ENCODE peak calls at places on chromosome 7, in seven cellular contexts. E is hepatocyte, L is heart right ventricle, B is NB4, O is left ventricle myocardium inferior, Q is stomach, S is GM23338. M is an unnamed sample.

GRCh38 chr7:101104193-101104713 is 19.0 kb downstream of the TRIM56 start:
- DNase-seq in E (no peak), L (no peak), B (no peak), O (no peak), Q (no peak), S (no peak), M (no peak)

GRCh38 chr7:76393116-76394031 is 16.1 kb downstream of the SSC4D start:
- DNase-seq in E (peak), L (peak), B (peak), O (peak), Q (peak), S (peak), M (peak)

GRCh38 chr7:87330316-87330715 is 15.1 kb upstream of the CROT start:
- DNase-seq in E (no peak), L (no peak), B (no peak), O (no peak), Q (no peak), S (no peak), M (no peak)

GRCh38 chr7:69603937-69604494 is 5.7 kb downstream of the AUTS2 start:
- DNase-seq in E (no peak), L (no peak), B (no peak), O (no peak), Q (no peak), S (no peak), M (no peak)

GRCh38 chr7:136405931-136406777 is 429.0 kb upstream of the MTPN start:
- DNase-seq in E (peak), L (no peak), B (peak), O (no peak), Q (peak), S (peak), M (peak)

GRCh38 chr7:143850682-143851081 is 51.3 kb downstream of the TCAF1 start:
- DNase-seq in E (no peak), L (no peak), B (no peak), O (no peak), Q (no peak), S (no peak), M (no peak)

GRCh38 chr7:105830405-105831218 is 45.8 kb downstream of the ATXN7L1 start:
- DNase-seq in E (peak), L (no peak), B (no peak), O (no peak), Q (no peak), S (no peak), M (peak)

GRCh38 chr7:33831389-33832118 is 73.8 kb upstream of the BMPER start:
- DNase-seq in E (no peak), L (no peak), B (no peak), O (peak), Q (no peak), S (peak), M (peak)

GRCh38 chr7:15921576-15921975 is 235.1 kb upstream of the MEOX2 start:
- DNase-seq in E (no peak), L (no peak), B (no peak), O (no peak), Q (no peak), S (no peak), M (no peak)

GRCh38 chr7:149753370-149754233 is 19.8 kb downstream of the ZNF467 start:
- DNase-seq in E (peak), L (peak), B (no peak), O (no peak), Q (peak), S (peak), M (peak)

GRCh38 chr7:122306320-122307227 is 2.0 kb upstream of the FEZF1 start:
- DNase-seq in E (no peak), L (no peak), B (no peak), O (no peak), Q (no peak), S (peak), M (no peak)

GRCh38 chr7:116538138-116538537 is 13.3 kb downstream of the CAV1 start:
- DNase-seq in E (no peak), L (no peak), B (no peak), O (no peak), Q (no peak), S (no peak), M (no peak)

GRCh38 chr7:23333671-23334246 is 34.6 kb downstream of the MALSU1 start:
- DNase-seq in E (peak), L (peak), B (no peak), O (peak), Q (no peak), S (no peak), M (peak)

GRCh38 chr7:46982928-46983327 is 599.0 kb downstream of the TNS3 start:
- DNase-seq in E (no peak), L (no peak), B (no peak), O (no peak), Q (no peak), S (no peak), M (no peak)

GRCh38 chr7:106114735-106115383 is 2.7 kb upstream of the SYPL1 start:
- DNase-seq in E (no peak), L (no peak), B (no peak), O (no peak), Q (peak), S (no peak), M (no peak)

GRCh38 chr7:79598351-79598750 is 144.9 kb upstream of the MAGI2 start:
- DNase-seq in E (no peak), L (no peak), B (no peak), O (no peak), Q (no peak), S (no peak), M (no peak)

GRCh38 chr7:135917721-135918120 is 59.4 kb downstream of the MTPN start:
- DNase-seq in E (no peak), L (no peak), B (peak), O (no peak), Q (no peak), S (no peak), M (no peak)

GRCh38 chr7:142481548-142481947 is 223.7 kb upstream of the PRSS58 start:
- DNase-seq in E (no peak), L (no peak), B (peak), O (no peak), Q (no peak), S (peak), M (no peak)

GRCh38 chr7:137801003-137801402 is 45.8 kb downstream of the DGKI start:
- DNase-seq in E (no peak), L (no peak), B (no peak), O (no peak), Q (no peak), S (no peak), M (peak)

GRCh38 chr7:44277391-44277790 is 48.0 kb downstream of the CAMK2B start:
- DNase-seq in E (no peak), L (peak), B (no peak), O (peak), Q (no peak), S (no peak), M (no peak)

GRCh38 chr7:78435355-78435754 is 636.8 kb downstream of the PHTF2 start:
- DNase-seq in E (no peak), L (no peak), B (no peak), O (no peak), Q (no peak), S (no peak), M (no peak)
- TF ChIP-seq CTCF in E (no peak), L (no peak), B (no peak), O (no peak), Q (no peak), S (no peak), M (no peak)

DNA sequence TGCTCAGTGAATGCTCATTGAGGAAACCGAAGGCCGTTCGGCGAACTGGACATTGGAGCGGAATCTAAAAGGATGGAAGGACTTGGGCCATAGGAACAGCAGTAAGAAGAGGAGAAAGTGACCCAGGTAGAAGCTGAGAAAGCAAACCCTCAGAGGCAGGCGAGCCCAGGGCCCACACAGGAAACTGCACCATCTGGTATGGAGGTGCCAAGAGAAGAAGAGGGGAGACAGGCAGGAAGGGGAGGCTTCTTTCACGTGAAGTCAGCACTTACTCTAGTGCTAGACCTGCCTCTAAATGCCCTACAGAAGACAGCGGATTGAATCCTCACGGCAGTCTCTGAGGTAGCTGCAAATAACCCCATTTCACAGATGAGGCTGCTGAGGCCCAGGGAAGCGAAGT is 10.2 kb upstream of the CRHR2 start:
- DNase-seq in E (no peak), L (no peak), B (no peak), O (no peak), Q (no peak), S (no peak), M (no peak)
- TF ChIP-seq CTCF in E (no peak), L (no peak), B (no peak), O (no peak), Q (no peak), S (no peak), M (no peak)

GRCh38 chr7:5584821-5585220 is 161.2 kb upstream of the TNRC18 start:
- DNase-seq in E (no peak), L (no peak), B (no peak), O (no peak), Q (no peak), S (no peak), M (no peak)

GRCh38 chr7:5586963-5587348 is 163.3 kb upstream of the TNRC18 start:
- DNase-seq in E (no peak), L (no peak), B (peak), O (no peak), Q (no peak), S (no peak), M (no peak)

GRCh38 chr7:5589819-5590595 is 166.4 kb upstream of the TNRC18 start:
- DNase-seq in E (no peak), L (no peak), B (peak), O (no peak), Q (no peak), S (no peak), M (no peak)

GRCh38 chr7:5584091-5584490 is 160.5 kb upstream of the TNRC18 start:
- DNase-seq in E (no peak), L (no peak), B (no peak), O (no peak), Q (no peak), S (no peak), M (no peak)

DNA sequence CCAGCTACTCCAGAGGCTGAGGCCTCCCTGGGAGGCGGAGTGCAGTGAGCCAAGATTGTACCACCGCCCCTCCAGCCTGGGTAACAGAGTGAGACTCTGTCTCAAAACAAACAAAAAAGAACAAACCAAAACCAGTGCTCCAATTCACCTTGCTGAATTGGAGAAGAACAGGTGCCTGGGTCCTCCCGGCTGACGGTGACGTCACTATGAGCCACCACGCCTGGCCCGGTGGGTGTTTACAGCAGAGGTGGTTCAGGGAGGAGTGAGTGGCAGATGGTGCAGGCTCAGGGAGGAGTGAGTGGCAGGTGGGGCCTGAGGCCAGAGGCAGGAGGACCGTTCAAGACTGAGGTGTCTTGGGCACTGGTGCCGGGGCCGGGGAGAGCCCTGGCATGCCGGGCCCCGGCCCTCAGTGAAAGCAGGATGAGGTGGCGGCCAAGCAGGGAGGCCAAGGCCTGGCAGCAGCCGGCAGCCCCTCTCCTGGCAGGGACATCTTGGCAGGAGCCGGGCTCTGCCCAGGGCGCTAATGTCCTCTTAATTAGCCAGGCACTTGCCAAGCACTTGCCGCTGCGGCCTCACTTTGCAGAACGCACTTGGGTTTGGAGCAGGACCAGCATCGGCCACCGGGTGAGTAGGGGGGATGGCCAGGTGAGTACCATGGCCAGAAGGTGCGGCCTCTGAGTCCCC is 162.8 kb upstream of the TNRC18 start:
- DNase-seq in E (no peak), L (no peak), B (no peak), O (no peak), Q (no peak), S (peak), M (no peak)
- TF ChIP-seq CTCF in E (no peak), L (no peak), B (no peak), O (no peak), Q (no peak), S (no peak), M (no peak)

GRCh38 chr7:25908154-25908948 is 243.6 kb upstream of the NFE2L3 start:
- DNase-seq in E (no peak), L (no peak), B (no peak), O (no peak), Q (no peak), S (no peak), M (no peak)

GRCh38 chr7:25911738-25912607 is 240.0 kb upstream of the NFE2L3 start:
- DNase-seq in E (no peak), L (no peak), B (no peak), O (no peak), Q (no peak), S (no peak), M (no peak)

GRCh38 chr7:25906003-25906402 is 246.0 kb upstream of the NFE2L3 start:
- DNase-seq in E (no peak), L (no peak), B (no peak), O (no peak), Q (no peak), S (no peak), M (no peak)

GRCh38 chr7:25906760-25907159 is 245.2 kb upstream of the NFE2L3 start:
- DNase-seq in E (no peak), L (no peak), B (no peak), O (no peak), Q (no peak), S (peak), M (no peak)

DNA sequence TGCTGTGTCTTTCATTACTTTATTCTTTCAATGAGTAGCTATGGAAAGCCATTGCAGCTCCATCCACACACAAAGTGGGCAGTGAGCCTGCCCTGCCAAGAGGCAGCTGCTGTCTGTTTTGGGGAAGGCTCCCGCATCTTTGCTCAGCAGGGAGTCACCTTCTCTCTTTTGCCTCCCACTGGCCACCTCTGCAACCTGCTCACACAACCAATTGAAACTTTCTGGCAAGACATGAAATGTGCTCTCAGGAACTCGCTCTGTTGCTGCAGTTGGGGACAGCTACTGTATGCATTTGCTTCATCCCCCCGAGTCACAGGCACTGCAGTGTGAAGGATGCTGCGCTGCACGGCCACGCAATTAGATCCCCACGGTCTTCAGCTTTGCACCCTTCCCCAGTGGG is 244.8 kb upstream of the NFE2L3 start:
- DNase-seq in E (no peak), L (no peak), B (no peak), O (no peak), Q (no peak), S (peak), M (no peak)
- TF ChIP-seq CTCF in E (no peak), L (no peak), B (no peak), O (no peak), Q (no peak), S (peak), M (no peak)

DNA sequence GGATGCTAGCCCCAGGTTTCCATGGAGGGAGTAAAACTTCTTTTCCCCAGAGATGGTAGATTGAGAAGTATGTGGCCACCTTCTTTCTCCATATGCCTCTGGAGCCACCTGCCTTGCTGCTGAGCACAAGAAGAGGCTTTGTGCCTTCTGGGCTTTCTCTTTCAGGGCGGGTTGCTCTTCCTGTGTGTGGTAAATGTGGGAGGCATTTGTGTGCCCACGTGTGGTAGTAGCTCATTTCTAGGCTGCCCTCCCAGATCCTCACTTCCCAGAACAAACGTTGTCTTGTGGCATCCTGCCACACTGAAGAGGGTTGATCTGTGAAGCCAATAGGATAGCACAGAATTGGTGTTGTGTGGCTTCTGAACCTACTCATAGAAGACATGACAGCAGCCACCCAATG is 342.0 kb upstream of the PODXL start:
- DNase-seq in E (no peak), L (no peak), B (peak), O (no peak), Q (no peak), S (no peak), M (peak)
- TF ChIP-seq CTCF in E (no peak), L (no peak), B (no peak), O (no peak), Q (no peak), S (no peak), M (no peak)

DNA sequence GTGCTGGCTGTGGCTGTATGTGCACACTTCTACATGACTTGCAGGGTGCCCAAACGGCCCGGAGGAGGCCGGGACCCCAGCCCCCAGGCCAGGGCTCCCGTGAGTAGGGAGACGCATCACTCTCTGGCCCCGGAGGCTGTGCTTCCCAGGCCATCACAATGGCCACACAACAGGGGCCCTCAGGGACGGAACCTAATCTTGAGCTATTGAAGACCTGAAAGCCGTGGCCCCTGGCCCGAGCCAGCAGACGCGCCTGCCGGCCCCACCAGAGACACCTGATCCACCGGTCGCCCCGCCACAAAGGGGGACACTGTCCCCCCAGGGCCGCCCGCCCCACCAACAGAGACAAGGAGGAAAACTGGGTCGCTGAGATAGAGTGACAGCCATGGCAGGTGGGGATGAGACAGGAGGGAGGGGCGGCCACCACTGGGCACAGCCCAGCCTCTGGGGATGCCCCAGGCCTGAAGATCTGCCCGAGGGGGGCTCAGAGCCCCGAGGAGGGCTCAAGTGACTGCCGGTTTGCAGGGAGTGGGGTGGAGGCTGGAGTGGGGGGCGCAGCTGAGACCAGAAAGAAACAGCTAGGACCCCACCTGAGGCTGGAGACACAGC is 10.2 kb upstream of the LFNG start:
- DNase-seq in E (no peak), L (no peak), B (no peak), O (no peak), Q (no peak), S (no peak), M (no peak)
- TF ChIP-seq CTCF in E (no peak), L (no peak), B (no peak), O (no peak), Q (no peak), S (no peak), M (no peak)

GRCh38 chr7:20343211-20343610 is 12.5 kb downstream of the ITGB8 start:
- DNase-seq in E (no peak), L (no peak), B (no peak), O (no peak), Q (no peak), S (peak), M (no peak)
- TF ChIP-seq CTCF in E (peak), L (no peak), B (no peak), O (no peak), Q (no peak), S (peak), M (no peak)

GRCh38 chr7:54476609-54477008 is 65.6 kb upstream of the VSTM2A start:
- DNase-seq in E (no peak), L (no peak), B (no peak), O (no peak), Q (no peak), S (no peak), M (no peak)

GRCh38 chr7:54477083-54477482 is 65.1 kb upstream of the VSTM2A start:
- DNase-seq in E (no peak), L (no peak), B (peak), O (no peak), Q (no peak), S (peak), M (peak)
- TF ChIP-seq CTCF in E (no peak), L (no peak), B (no peak), O (no peak), Q (no peak), S (no peak), M (no peak)

GRCh38 chr7:108575156-108575555 is 5.5 kb downstream of the DNAJB9 start:
- DNase-seq in E (no peak), L (no peak), B (no peak), O (no peak), Q (no peak), S (no peak), M (no peak)
- TF ChIP-seq CTCF in E (no peak), L (no peak), B (no peak), O (no peak), Q (no peak), S (no peak), M (no peak)

M was measured in MCF 10A.